ENCODE peak calls at places on chromosome 22, in seven cellular contexts. S, Z, O, Q, E, N and D are unnamed samples.

GRCh38 chr22:48700566-48701295 is 1126.9 kb downstream of the BRD1 start:
- DNase-seq in S (no peak), Z (no peak), O (no peak), Q (no peak), E (no peak), N (no peak), D (no peak)

GRCh38 chr22:17232406-17232805 is 13.2 kb upstream of the ADA2 start:
- DNase-seq in S (no peak), Z (no peak), O (no peak), Q (no peak), E (no peak), N (no peak), D (no peak)

GRCh38 chr22:36692280-36692679 is 11.3 kb downstream of the CACNG2 start:
- DNase-seq in S (no peak), Z (no peak), O (no peak), Q (no peak), E (no peak), N (no peak), D (no peak)

GRCh38 chr22:27386186-27386585 is 415.4 kb downstream of the MN1 start:
- DNase-seq in S (no peak), Z (no peak), O (no peak), Q (no peak), E (no peak), N (no peak), D (no peak)

GRCh38 chr22:41217553-41218157 is 12.5 kb downstream of the L3MBTL2 start:
- DNase-seq in S (peak; percentile 83), Z (no peak), O (peak; percentile 50), Q (peak; percentile 23), E (no peak), N (no peak), D (peak; percentile 88)

GRCh38 chr22:29654420-29654819 is 51.0 kb downstream of the NF2 start:
- DNase-seq in S (no peak), Z (no peak), O (no peak), Q (no peak), E (no peak), N (no peak), D (no peak)

GRCh38 chr22:28411125-28411524 is 268.5 kb downstream of the TTC28 start:
- DNase-seq in S (no peak), Z (no peak), O (no peak), Q (no peak), E (no peak), N (no peak), D (no peak)

GRCh38 chr22:29203456-29203855 is 2.2 kb upstream of the EMID1 start:
- DNase-seq in S (no peak), Z (no peak), O (no peak), Q (no peak), E (no peak), N (no peak), D (no peak)

GRCh38 chr22:25475554-25476022 is 88.9 kb upstream of the GRK3 start:
- DNase-seq in S (no peak), Z (no peak), O (no peak), Q (no peak), E (no peak), N (no peak), D (peak; percentile 10)

GRCh38 chr22:37353839-37354238 is 71.5 kb downstream of the CYTH4 start:
- DNase-seq in S (no peak), Z (no peak), O (no peak), Q (no peak), E (no peak), N (no peak), D (no peak)

GRCh38 chr22:38460367-38460952 is 5.5 kb upstream of the KCNJ4 start:
- DNase-seq in S (no peak), Z (no peak), O (no peak), Q (no peak), E (no peak), N (no peak), D (no peak)